ENCODE peak calls at places on chromosomes 3 and 15, in eight cellular contexts. N is astrocyte of the spinal cord; U is stimulated activated CD4-positive, alpha-beta T cell treated with anti-CD3 and anti-CD28 coated beads, Interleukin-4, amount 100 ng/mL, for 48 hours; T is GM12891; O is AG04449; B is caudate nucleus; W is activated T-helper 1 cell treated with Interleukin-2 at 50 U/mL for 16 hours; F is T-helper 9 cell. X is an unnamed sample.

GRCh38 chr3:101484805-101485620 is 28.0 kb downstream of the SENP7 start:
- DNase-seq in N (peak; percentile 74), U (no peak), T (no peak), O (peak; percentile 14), B (no peak), W (no peak), F (no peak), X (peak; percentile 30)

GRCh38 chr3:107356706-107357105 is 20.5 kb upstream of the CCDC54 start:
- DNase-seq in N (no peak), U (no peak), T (no peak), O (no peak), B (no peak), W (no peak), F (no peak), X (no peak)

GRCh38 chr3:184952671-184953070 is 140.7 kb downstream of the VPS8 start:
- DNase-seq in N (no peak), U (no peak), T (no peak), O (no peak), B (no peak), W (no peak), F (no peak), X (no peak)

GRCh38 chr3:29775352-29775751 is 494.5 kb downstream of the RBMS3 start:
- DNase-seq in N (no peak), U (no peak), T (no peak), O (peak; percentile 79), B (no peak), W (no peak), F (no peak), X (no peak)

GRCh38 chr3:129105862-129106261 is 15.7 kb downstream of the RAB43 start:
- DNase-seq in N (no peak), U (no peak), T (no peak), O (no peak), B (no peak), W (no peak), F (no peak), X (no peak)

GRCh38 chr3:161913786-161914389 is 417.3 kb downstream of the OTOL1 start:
- DNase-seq in N (peak; percentile 77), U (no peak), T (no peak), O (no peak), B (no peak), W (no peak), F (no peak), X (peak; percentile 26)

GRCh38 chr3:165194477-165195135 is 1.6 kb downstream of the SLITRK3 start:
- DNase-seq in N (no peak), U (no peak), T (no peak), O (no peak), B (no peak), W (no peak), F (no peak), X (no peak)

GRCh38 chr3:126100688-126101301 is 16.9 kb upstream of the SLC41A3 start:
- DNase-seq in N (peak; percentile 66), U (no peak), T (peak; percentile 59), O (peak; percentile 51), B (no peak), W (no peak), F (no peak), X (no peak)

GRCh38 chr3:48639944-48640606 is 4.8 kb upstream of the SLC26A6 start:
- DNase-seq in N (no peak), U (no peak), T (no peak), O (no peak), B (no peak), W (no peak), F (no peak), X (no peak)

GRCh38 chr15:59516655-59517461 is 78.9 kb downstream of the FAM81A start:
- DNase-seq in N (no peak), U (no peak), T (no peak), O (no peak), B (no peak), W (no peak), F (no peak), X (no peak)

GRCh38 chr15:41564286-41564959 is 5.4 kb downstream of the TYRO3 start:
- DNase-seq in N (peak; percentile 22), U (no peak), T (no peak), O (no peak), B (peak; percentile 58), W (no peak), F (no peak), X (no peak)

GRCh38 chr3:126487151-126487771 is 11.6 kb upstream of the ZXDC start:
- DNase-seq in N (no peak), U (no peak), T (no peak), O (no peak), B (no peak), W (no peak), F (no peak), X (peak; percentile 43)

GRCh38 chr3:179068779-179069530 is 2.7 kb downstream of the ZMAT3 start:
- DNase-seq in N (peak; percentile 23), U (peak; percentile 22), T (no peak), O (no peak), B (no peak), W (no peak), F (peak; percentile 45), X (no peak)